ENCODE peak calls at places on chromosomes 11 and 22, in ten cellular contexts. B is breast epithelium; Y is small intestine; N is esophagus muscularis mucosa; P is cardiac muscle cell; A is aorta; F is naive thymus-derived CD4-positive, alpha-beta T cell; H is CD4-positive, CD25-positive, alpha-beta regulatory T cell; S is PC-9; Q is neural progenitor cell. E is an unnamed sample. For H3K27me3 and H3K4me1, the result is how much of the 10 kb centered on the place peaks cover.

GRCh38 chr11:47245586-47246357 is 2.8 kb downstream of the ACP2 start:
- DNase-seq in B (no peak), Y (peak), N (no peak), P (no peak), A (no peak), F (no peak), H (no peak), S (no peak), Q (no peak), E (no peak)

GRCh38 chr22:26322179-26322905 is 106.7 kb upstream of the ASPHD2 start:
- DNase-seq in B (no peak), Y (no peak), N (no peak), P (peak), A (no peak), F (no peak), H (no peak), S (peak), Q (no peak), E (no peak)

GRCh38 chr22:19951351-19951750 is 9.7 kb upstream of the TXNRD2 start:
- DNase-seq in B (no peak), Y (no peak), N (no peak), P (no peak), A (peak), F (no peak), H (no peak), S (no peak), Q (no peak), E (peak)

GRCh38 chr11:47060807-47061206 is 115.9 kb downstream of the ARFGAP2 start:
- DNase-seq in B (no peak), Y (no peak), N (no peak), P (peak), A (no peak), F (no peak), H (no peak), S (no peak), Q (no peak), E (no peak)

GRCh38 chr11:86473991-86474833 is 99.5 kb downstream of the CCDC81 start:
- DNase-seq in B (no peak), Y (no peak), N (no peak), P (no peak), A (peak), F (no peak), H (no peak), S (no peak), Q (no peak), E (no peak)

GRCh38 chr22:24350627-24351026 is 76.8 kb upstream of the ADORA2A start:
- DNase-seq in B (no peak), Y (no peak), N (no peak), P (no peak), A (no peak), F (no peak), H (no peak), S (no peak), Q (no peak), E (no peak)

GRCh38 chr22:50218153-50218995 is 17.6 kb downstream of the SELENOO start:
- DNase-seq in B (no peak), Y (no peak), N (no peak), P (no peak), A (no peak), F (no peak), H (no peak), S (no peak), Q (no peak), E (peak)

GRCh38 chr11:32594272-32594671 is 10.6 kb downstream of the EIF3M start:
- DNase-seq in B (no peak), Y (no peak), N (no peak), P (no peak), A (no peak), F (no peak), H (no peak), S (no peak), Q (no peak), E (no peak)

GRCh38 chr11:2319791-2320481 is 18.1 kb downstream of the TSPAN32 start:
- DNase-seq in B (no peak), Y (no peak), N (no peak), P (no peak), A (peak), F (no peak), H (no peak), S (no peak), Q (no peak), E (no peak)

GRCh38 chr11:47204633-47204989 is 10.2 kb upstream of the DDB2 start:
- DNase-seq in B (no peak), Y (no peak), N (no peak), P (peak), A (no peak), F (no peak), H (no peak), S (peak), Q (no peak), E (no peak)

GRCh38 chr11:2099523-2100316 is 39.5 kb downstream of the IGF2 start:
- DNase-seq in B (peak), Y (peak), N (no peak), P (peak), A (peak), F (no peak), H (no peak), S (peak), Q (no peak), E (peak)

GRCh38 chr11:94938399-94939055 is 34.8 kb downstream of the CWC15 start:
- DNase-seq in B (peak), Y (no peak), N (peak), P (peak), A (no peak), F (no peak), H (no peak), S (no peak), Q (no peak), E (peak)

GRCh38 chr22:47206185-47206584 is 443.7 kb downstream of the TBC1D22A start:
- DNase-seq in B (peak), Y (peak), N (peak), P (no peak), A (no peak), F (no peak), H (no peak), S (no peak), Q (no peak), E (no peak)

GRCh38 chr11:75778962-75779361 is 10.4 kb downstream of the DGAT2 start:
- DNase-seq in B (no peak), Y (no peak), N (no peak), P (no peak), A (peak), F (no peak), H (no peak), S (no peak), Q (no peak), E (peak)

GRCh38 chr22:48884786-48885185 is 942.9 kb downstream of the BRD1 start:
- DNase-seq in B (no peak), Y (no peak), N (no peak), P (no peak), A (peak), F (no peak), H (no peak), S (no peak), Q (no peak), E (peak)
- H3K27me3 ChIP-seq in B (under half), Y (under half), N (under half), P (under half), A (under half), F (under half), H (under half), S (half or more), Q (under half), E (under half)

DNA sequence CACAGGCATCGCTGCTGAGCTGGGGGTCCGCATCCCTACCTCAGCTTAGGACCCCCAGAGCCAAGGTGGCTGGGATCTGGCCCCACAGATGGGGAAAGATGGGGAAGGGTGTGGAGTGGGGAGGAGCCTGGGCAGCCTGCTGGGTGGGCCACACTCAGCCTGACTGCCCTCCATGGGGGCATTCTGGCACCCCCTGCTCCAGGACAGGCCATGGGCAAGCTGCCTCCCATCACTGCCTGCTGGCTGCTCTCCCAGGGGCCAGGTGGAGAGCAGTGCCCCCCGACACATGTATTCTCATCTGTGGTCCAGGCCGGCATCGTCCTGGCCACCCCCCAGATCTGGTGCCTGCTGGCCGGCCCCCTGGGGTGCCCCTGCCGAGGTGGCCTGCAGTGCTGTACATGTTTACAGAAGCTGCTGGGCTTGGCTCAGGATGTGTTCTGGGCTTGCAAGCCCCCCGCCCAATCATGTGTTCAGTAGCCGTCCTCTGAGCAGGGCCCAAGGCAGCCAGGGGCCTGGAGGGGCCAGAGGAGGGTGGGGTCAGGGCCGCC is 7.8 kb upstream of the MYRF start:
- DNase-seq in B (no peak), Y (no peak), N (no peak), P (no peak), A (no peak), F (no peak), H (no peak), S (no peak), Q (no peak), E (no peak)
- H3K4me1 ChIP-seq in B (under half), Y (under half), N (under half), P (under half), A (under half), F (under half), H (under half), S (under half), Q (under half), E (under half)

DNA sequence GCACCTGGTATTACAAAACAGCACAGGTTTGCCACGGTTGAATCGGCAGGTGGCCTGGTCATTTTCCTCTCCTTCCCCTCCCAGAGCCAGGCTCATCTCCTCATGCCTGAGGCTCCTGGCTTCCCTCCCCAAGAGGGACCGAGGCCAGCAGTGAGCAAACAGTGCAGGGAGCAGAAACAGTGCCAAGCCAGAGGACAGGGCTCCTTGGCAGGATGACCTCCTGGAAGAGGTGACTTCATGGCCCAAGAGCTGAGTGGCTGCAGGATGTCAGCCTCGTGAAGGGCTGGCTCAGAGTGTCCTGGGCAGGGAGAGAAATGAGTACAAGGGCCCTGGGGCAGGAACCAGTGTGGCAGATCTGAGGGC is 22.8 kb upstream of the PPFIA1 start:
- DNase-seq in B (peak), Y (no peak), N (no peak), P (no peak), A (no peak), F (no peak), H (no peak), S (peak), Q (no peak), E (no peak)
- H3K27ac ChIP-seq in B (peak), Y (no peak), N (no peak), P (no peak), A (no peak), F (no peak), H (no peak), S (peak), Q (no peak), E (no peak)

GRCh38 chr11:129376658-129377341 is 1.2 kb downstream of the BARX2 start:
- DNase-seq in B (no peak), Y (no peak), N (no peak), P (no peak), A (no peak), F (no peak), H (no peak), S (no peak), Q (peak), E (no peak)

GRCh38 chr11:129375731-129376657 is at the start of gene BARX2:
- DNase-seq in B (peak), Y (peak), N (no peak), P (peak), A (no peak), F (no peak), H (no peak), S (peak), Q (peak), E (peak)

GRCh38 chr11:129373489-129373953 is 2.1 kb upstream of the BARX2 start:
- DNase-seq in B (no peak), Y (peak), N (no peak), P (peak), A (no peak), F (no peak), H (no peak), S (peak), Q (peak), E (peak)

GRCh38 chr11:129374081-129374992 is 1.3 kb upstream of the BARX2 start:
- DNase-seq in B (no peak), Y (peak), N (no peak), P (no peak), A (no peak), F (no peak), H (no peak), S (peak), Q (peak), E (no peak)

DNA sequence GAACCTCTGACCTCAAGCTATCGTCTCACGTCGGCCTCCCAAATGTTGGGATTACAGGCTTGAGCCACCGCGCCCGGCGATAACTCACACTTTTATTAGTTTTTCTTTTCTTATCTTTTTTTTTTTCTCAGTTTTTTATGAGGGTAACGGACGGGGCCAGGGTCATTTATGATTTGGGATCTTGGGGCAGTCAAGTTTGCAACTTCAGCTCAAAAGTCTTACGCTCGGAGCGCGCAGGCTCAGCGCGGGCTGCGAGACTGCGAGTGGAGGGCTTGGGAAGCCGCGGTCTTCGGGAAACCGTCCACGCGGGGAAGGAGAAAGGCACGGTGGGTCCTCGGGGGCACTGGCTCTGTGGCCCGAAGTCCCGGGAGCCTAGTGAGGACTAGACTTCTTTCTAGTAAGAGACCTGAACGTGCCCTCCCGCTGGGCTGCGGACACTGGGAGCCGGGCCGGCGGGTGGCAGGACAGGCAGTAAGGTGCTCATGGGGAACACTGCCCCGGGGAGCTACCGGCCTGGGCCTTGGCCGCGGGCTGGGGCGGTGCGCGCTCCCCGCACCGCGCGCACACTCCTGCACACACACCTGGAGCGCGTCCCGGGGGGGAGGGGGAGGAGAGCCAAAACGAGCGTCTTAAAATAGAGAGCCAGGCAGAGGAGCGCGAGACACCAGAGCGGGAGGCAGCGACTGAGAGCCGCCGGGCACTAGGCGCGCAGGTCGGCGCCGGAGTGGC is 491 bp upstream of the BARX2 start:
- DNase-seq in B (peak), Y (peak), N (no peak), P (no peak), A (no peak), F (no peak), H (no peak), S (peak), Q (no peak), E (peak)
- H3K27me3 ChIP-seq in B (half or more), Y (under half), N (under half), P (half or more), A (under half), F (under half), H (under half), S (under half), Q (half or more), E (half or more)

DNA sequence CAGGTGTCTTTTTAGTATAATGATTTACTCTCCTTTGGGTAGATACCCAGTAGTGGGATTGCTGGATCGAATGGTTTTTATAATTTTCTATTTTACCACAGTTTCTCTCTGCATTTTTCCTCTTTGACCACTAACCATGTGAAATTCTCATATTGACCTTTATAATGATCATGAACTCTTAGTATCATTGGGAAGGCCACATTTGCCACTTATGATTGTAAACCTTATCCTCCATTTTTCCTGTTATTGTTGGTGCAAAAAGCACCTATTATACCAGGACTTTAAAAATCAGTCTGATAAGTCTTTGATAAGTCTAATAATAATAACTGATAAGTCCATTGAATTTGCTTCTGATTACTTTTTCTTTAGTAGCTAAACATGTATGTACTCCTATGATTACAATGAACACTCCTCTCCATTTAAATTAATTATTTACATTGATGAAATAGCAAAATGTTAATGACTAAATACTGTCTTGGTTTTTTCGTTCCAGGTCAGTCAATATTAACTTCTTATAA is 9.6 kb downstream of the NEAT1 start:
- DNase-seq in B (no peak), Y (peak), N (no peak), P (peak), A (no peak), F (no peak), H (no peak), S (no peak), Q (no peak), E (no peak)
- H3K4me1 ChIP-seq in B (under half), Y (under half), N (half or more), P (under half), A (under half), F (half or more), H (half or more), S (under half), Q (under half), E (half or more)

GRCh38 chr22:36297568-36297967 is 44.6 kb downstream of the APOL1 start:
- DNase-seq in B (no peak), Y (no peak), N (no peak), P (no peak), A (no peak), F (no peak), H (no peak), S (no peak), Q (no peak), E (no peak)
- H3K27ac ChIP-seq in B (peak), Y (no peak), N (peak), P (no peak), A (no peak), F (no peak), H (no peak), S (no peak), Q (no peak), E (no peak)

DNA sequence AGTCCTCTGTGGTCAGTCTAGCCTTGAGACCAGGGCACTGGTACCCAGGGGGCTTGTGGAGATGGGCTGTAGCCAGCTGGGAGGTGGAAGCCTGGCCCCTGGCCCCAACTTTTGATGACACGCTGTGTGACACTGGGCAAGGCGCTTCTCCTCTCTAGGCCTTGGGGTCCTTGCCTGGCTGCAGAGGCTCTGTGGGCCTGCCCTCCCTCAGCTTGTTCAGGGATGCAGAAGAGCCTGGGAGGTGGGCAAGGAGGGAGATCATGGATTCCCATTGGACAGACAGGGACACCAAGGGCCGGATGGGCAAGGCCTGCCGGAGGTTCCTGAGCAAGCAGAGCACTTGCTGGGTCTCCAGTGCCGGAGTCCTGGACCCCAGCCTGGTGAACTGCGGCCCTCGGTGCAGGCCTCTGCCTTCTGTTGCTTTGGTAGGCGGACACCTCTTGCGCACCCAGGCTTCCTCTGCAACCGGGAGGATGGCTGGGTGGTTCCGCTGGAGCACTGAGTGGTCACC is 1.3 kb upstream of the PPP2R5B start:
- DNase-seq in B (no peak), Y (no peak), N (no peak), P (no peak), A (no peak), F (no peak), H (no peak), S (no peak), Q (no peak), E (no peak)
- H3K27me3 ChIP-seq in B (under half), Y (under half), N (under half), P (under half), A (under half), F (under half), H (under half), S (under half), Q (under half), E (under half)

DNA sequence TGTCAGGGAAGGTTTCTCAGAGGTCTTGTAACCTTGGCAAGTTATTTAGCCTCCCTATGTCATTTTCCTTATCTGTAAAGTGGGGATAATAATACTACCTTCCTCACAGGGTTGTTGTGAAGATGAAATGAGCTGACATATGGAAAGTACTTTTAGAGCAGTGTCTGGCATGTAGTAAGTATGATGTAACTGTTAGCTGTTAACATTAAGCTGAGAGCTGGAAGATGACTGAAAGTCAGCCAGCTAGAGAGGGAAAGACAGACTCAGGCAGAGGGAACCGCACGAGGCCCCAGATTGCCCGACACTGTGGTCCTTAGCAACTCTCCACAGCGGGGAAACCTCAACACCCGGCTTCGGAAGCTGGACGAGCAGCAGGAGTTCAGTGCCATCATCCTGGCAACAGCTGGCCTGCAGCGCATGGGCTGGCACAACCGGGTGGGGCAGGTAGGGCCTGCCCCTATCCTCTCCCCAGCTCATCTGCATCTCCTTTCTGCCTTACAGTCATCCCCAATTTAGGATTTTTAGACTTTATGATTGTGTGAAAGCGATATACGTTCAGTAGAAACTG is 6.5 kb downstream of the HMBS start:
- DNase-seq in B (no peak), Y (no peak), N (no peak), P (no peak), A (no peak), F (no peak), H (no peak), S (no peak), Q (no peak), E (no peak)
- H3K4me1 ChIP-seq in B (under half), Y (under half), N (under half), P (under half), A (under half), F (under half), H (under half), S (under half), Q (under half), E (under half)

GRCh38 chr11:12915093-12915492 is 94.0 kb upstream of the RASSF10 start:
- DNase-seq in B (no peak), Y (no peak), N (no peak), P (no peak), A (no peak), F (no peak), H (no peak), S (no peak), Q (no peak), E (no peak)
- H3K27ac ChIP-seq in B (no peak), Y (no peak), N (peak), P (no peak), A (no peak), F (no peak), H (no peak), S (no peak), Q (no peak), E (no peak)